ENCODE peak calls at places on chromosomes 6 and 20, in seven cellular contexts. One of them, this sample, is unnamed.
A peak's percentile ranks its signal among the peaks of the same experiment; 100 is the strongest.

GRCh38 chr20:47796952-47797351 is 11.7 kb upstream of the SULF2 start:
- DNase-seq in GM23248: no peak
- DNase-seq in activated naive CD8-positive, alpha-beta T cell treated with anti-CD3 and anti-CD28 coated beads, Interleukin-2, amount 50 U/mL, for 16 hours: no peak
- DNase-seq in stimulated activated CD4-positive, alpha-beta T cell treated with anti-CD3 and anti-CD28 coated beads, TNF-alpha, amount 100 ng/mL, for 24 hours: no peak
- DNase-seq in DMS53: no peak
- DNase-seq in T-cell: no peak
- DNase-seq in naive B cell: no peak
- DNase-seq in this sample: no peak

GRCh38 chr6:133062077-133062476 is 179.1 kb upstream of the EYA4 start:
- DNase-seq in GM23248: peak; percentile 93
- DNase-seq in activated naive CD8-positive, alpha-beta T cell treated with anti-CD3 and anti-CD28 coated beads, Interleukin-2, amount 50 U/mL, for 16 hours: no peak
- DNase-seq in T-cell: no peak
- DNase-seq in stimulated activated CD4-positive, alpha-beta T cell treated with anti-CD3 and anti-CD28 coated beads, TNF-alpha, amount 100 ng/mL, for 24 hours: no peak
- DNase-seq in DMS53: no peak
- DNase-seq in naive B cell: no peak
- DNase-seq in this sample: no peak

GRCh38 chr6:67759001-67759400 is 876.1 kb upstream of the ADGRB3 start:
- DNase-seq in DMS53: no peak
- DNase-seq in GM23248: no peak
- DNase-seq in T-cell: no peak
- DNase-seq in naive B cell: no peak
- DNase-seq in activated naive CD8-positive, alpha-beta T cell treated with anti-CD3 and anti-CD28 coated beads, Interleukin-2, amount 50 U/mL, for 16 hours: no peak
- DNase-seq in stimulated activated CD4-positive, alpha-beta T cell treated with anti-CD3 and anti-CD28 coated beads, TNF-alpha, amount 100 ng/mL, for 24 hours: no peak
- DNase-seq in this sample: no peak

GRCh38 chr6:145736854-145737181 is 1.5 kb upstream of the EPM2A start:
- DNase-seq in activated naive CD8-positive, alpha-beta T cell treated with anti-CD3 and anti-CD28 coated beads, Interleukin-2, amount 50 U/mL, for 16 hours: no peak
- DNase-seq in T-cell: no peak
- DNase-seq in naive B cell: no peak
- DNase-seq in GM23248: peak; percentile 78
- DNase-seq in stimulated activated CD4-positive, alpha-beta T cell treated with anti-CD3 and anti-CD28 coated beads, TNF-alpha, amount 100 ng/mL, for 24 hours: no peak
- DNase-seq in DMS53: no peak
- DNase-seq in this sample: no peak

GRCh38 chr20:35269055-35269781 is 8.7 kb downstream of the MMP24OS start:
- DNase-seq in DMS53: peak; percentile 71
- DNase-seq in activated naive CD8-positive, alpha-beta T cell treated with anti-CD3 and anti-CD28 coated beads, Interleukin-2, amount 50 U/mL, for 16 hours: no peak
- DNase-seq in stimulated activated CD4-positive, alpha-beta T cell treated with anti-CD3 and anti-CD28 coated beads, TNF-alpha, amount 100 ng/mL, for 24 hours: peak; percentile 47
- DNase-seq in T-cell: no peak
- DNase-seq in GM23248: peak; percentile 77
- DNase-seq in naive B cell: peak; percentile 19
- DNase-seq in this sample: no peak

GRCh38 chr6:29995346-29995777 is 53.0 kb downstream of the HLA-A start:
- DNase-seq in GM23248: peak; percentile 57
- DNase-seq in stimulated activated CD4-positive, alpha-beta T cell treated with anti-CD3 and anti-CD28 coated beads, TNF-alpha, amount 100 ng/mL, for 24 hours: no peak
- DNase-seq in T-cell: no peak
- DNase-seq in naive B cell: no peak
- DNase-seq in DMS53: no peak
- DNase-seq in activated naive CD8-positive, alpha-beta T cell treated with anti-CD3 and anti-CD28 coated beads, Interleukin-2, amount 50 U/mL, for 16 hours: no peak
- DNase-seq in this sample: no peak

GRCh38 chr20:59783020-59784010 is 150.1 kb downstream of the SYCP2 start:
- DNase-seq in DMS53: peak; percentile 82
- DNase-seq in activated naive CD8-positive, alpha-beta T cell treated with anti-CD3 and anti-CD28 coated beads, Interleukin-2, amount 50 U/mL, for 16 hours: no peak
- DNase-seq in stimulated activated CD4-positive, alpha-beta T cell treated with anti-CD3 and anti-CD28 coated beads, TNF-alpha, amount 100 ng/mL, for 24 hours: peak; percentile 50
- DNase-seq in naive B cell: no peak
- DNase-seq in T-cell: peak; percentile 3
- DNase-seq in GM23248: peak; percentile 56
- DNase-seq in this sample: peak; percentile 39

GRCh38 chr6:3869284-3869631 is 20.1 kb downstream of the FAM50B start:
- DNase-seq in naive B cell: no peak
- DNase-seq in DMS53: no peak
- DNase-seq in T-cell: no peak
- DNase-seq in activated naive CD8-positive, alpha-beta T cell treated with anti-CD3 and anti-CD28 coated beads, Interleukin-2, amount 50 U/mL, for 16 hours: no peak
- DNase-seq in GM23248: no peak
- DNase-seq in stimulated activated CD4-positive, alpha-beta T cell treated with anti-CD3 and anti-CD28 coated beads, TNF-alpha, amount 100 ng/mL, for 24 hours: no peak
- DNase-seq in this sample: no peak

GRCh38 chr20:12660918-12661317 is 347.9 kb upstream of the SPTLC3 start:
- DNase-seq in T-cell: no peak
- DNase-seq in naive B cell: no peak
- DNase-seq in GM23248: no peak
- DNase-seq in stimulated activated CD4-positive, alpha-beta T cell treated with anti-CD3 and anti-CD28 coated beads, TNF-alpha, amount 100 ng/mL, for 24 hours: no peak
- DNase-seq in DMS53: peak; percentile 8
- DNase-seq in activated naive CD8-positive, alpha-beta T cell treated with anti-CD3 and anti-CD28 coated beads, Interleukin-2, amount 50 U/mL, for 16 hours: no peak
- DNase-seq in this sample: no peak

GRCh38 chr20:57061058-57061900 is 205.2 kb downstream of the BMP7 start:
- DNase-seq in activated naive CD8-positive, alpha-beta T cell treated with anti-CD3 and anti-CD28 coated beads, Interleukin-2, amount 50 U/mL, for 16 hours: no peak
- DNase-seq in GM23248: peak; percentile 52
- DNase-seq in T-cell: no peak
- DNase-seq in naive B cell: no peak
- DNase-seq in DMS53: peak; percentile 13
- DNase-seq in stimulated activated CD4-positive, alpha-beta T cell treated with anti-CD3 and anti-CD28 coated beads, TNF-alpha, amount 100 ng/mL, for 24 hours: no peak
- DNase-seq in this sample: no peak

GRCh38 chr20:14295238-14295637 is 42.2 kb downstream of the FLRT3 start:
- DNase-seq in stimulated activated CD4-positive, alpha-beta T cell treated with anti-CD3 and anti-CD28 coated beads, TNF-alpha, amount 100 ng/mL, for 24 hours: no peak
- DNase-seq in DMS53: no peak
- DNase-seq in naive B cell: no peak
- DNase-seq in activated naive CD8-positive, alpha-beta T cell treated with anti-CD3 and anti-CD28 coated beads, Interleukin-2, amount 50 U/mL, for 16 hours: no peak
- DNase-seq in T-cell: no peak
- DNase-seq in GM23248: no peak
- DNase-seq in this sample: no peak

GRCh38 chr6:162053084-162053483 is 674.5 kb downstream of the PRKN start:
- DNase-seq in activated naive CD8-positive, alpha-beta T cell treated with anti-CD3 and anti-CD28 coated beads, Interleukin-2, amount 50 U/mL, for 16 hours: no peak
- DNase-seq in naive B cell: no peak
- DNase-seq in stimulated activated CD4-positive, alpha-beta T cell treated with anti-CD3 and anti-CD28 coated beads, TNF-alpha, amount 100 ng/mL, for 24 hours: no peak
- DNase-seq in T-cell: no peak
- DNase-seq in DMS53: no peak
- DNase-seq in GM23248: no peak
- DNase-seq in this sample: no peak

GRCh38 chr6:43773050-43773956 is 3.3 kb downstream of the VEGFA start:
- DNase-seq in activated naive CD8-positive, alpha-beta T cell treated with anti-CD3 and anti-CD28 coated beads, Interleukin-2, amount 50 U/mL, for 16 hours: peak; percentile 17
- DNase-seq in naive B cell: peak; percentile 42
- DNase-seq in DMS53: peak; percentile 88
- DNase-seq in T-cell: peak; percentile 10
- DNase-seq in GM23248: peak; percentile 80
- DNase-seq in stimulated activated CD4-positive, alpha-beta T cell treated with anti-CD3 and anti-CD28 coated beads, TNF-alpha, amount 100 ng/mL, for 24 hours: peak; percentile 56
- DNase-seq in this sample: no peak

GRCh38 chr6:62102387-62102786 is 183.6 kb downstream of the KHDRBS2 start:
- DNase-seq in stimulated activated CD4-positive, alpha-beta T cell treated with anti-CD3 and anti-CD28 coated beads, TNF-alpha, amount 100 ng/mL, for 24 hours: no peak
- DNase-seq in naive B cell: no peak
- DNase-seq in GM23248: no peak
- DNase-seq in activated naive CD8-positive, alpha-beta T cell treated with anti-CD3 and anti-CD28 coated beads, Interleukin-2, amount 50 U/mL, for 16 hours: no peak
- DNase-seq in T-cell: no peak
- DNase-seq in DMS53: no peak
- DNase-seq in this sample: no peak

GRCh38 chr6:87287251-87287650 is 35.1 kb upstream of the SMIM8 start:
- DNase-seq in naive B cell: no peak
- DNase-seq in GM23248: peak; percentile 30
- DNase-seq in T-cell: no peak
- DNase-seq in DMS53: no peak
- DNase-seq in activated naive CD8-positive, alpha-beta T cell treated with anti-CD3 and anti-CD28 coated beads, Interleukin-2, amount 50 U/mL, for 16 hours: no peak
- DNase-seq in stimulated activated CD4-positive, alpha-beta T cell treated with anti-CD3 and anti-CD28 coated beads, TNF-alpha, amount 100 ng/mL, for 24 hours: no peak
- DNase-seq in this sample: no peak

GRCh38 chr6:89527634-89528033 is 94.7 kb downstream of the ANKRD6 start:
- DNase-seq in naive B cell: no peak
- DNase-seq in stimulated activated CD4-positive, alpha-beta T cell treated with anti-CD3 and anti-CD28 coated beads, TNF-alpha, amount 100 ng/mL, for 24 hours: no peak
- DNase-seq in GM23248: peak; percentile 7
- DNase-seq in activated naive CD8-positive, alpha-beta T cell treated with anti-CD3 and anti-CD28 coated beads, Interleukin-2, amount 50 U/mL, for 16 hours: no peak
- DNase-seq in T-cell: no peak
- DNase-seq in DMS53: peak; percentile 20
- DNase-seq in this sample: peak; percentile 27